ENCODE peak calls at places on chromosomes 12 and 14, in ten cellular contexts. G is stimulated activated CD4-positive, alpha-beta T cell treated with anti-CD3 and anti-CD28 coated beads, Interleukin-4, amount 100 ng/mL, for 48 hours; Z is iris pigment epithelial cell; I is psoas muscle; U is activated CD4-positive, alpha-beta T cell treated with anti-CD3 and anti-CD28 coated beads, Interleukin-2, amount 50 U/mL, for 24 hours; C is fibroblast of pulmonary artery; O is stimulated activated CD8-positive, alpha-beta memory T cell treated with anti-CD3 and anti-CD28 coated beads, Interleukin-15, amount 100 ng/mL, for 24 hours; F is NCI-H460; L is NCI-H1105; A is NCI-H446 treated with DMSO at 0.1 percent for 48 hours. E is an unnamed sample.

GRCh38 chr14:76917158-76917596 is 91.0 kb downstream of the LRRC74A start:
- DNase-seq in Z (peak; percentile 71), U (no peak), G (no peak), L (peak; percentile 29), A (peak; percentile 35), I (peak; percentile 51), C (peak; percentile 86), F (peak; percentile 78), O (no peak), E (peak; percentile 81)

GRCh38 chr12:83256581-83256980 is 569.9 kb downstream of the TMTC2 start:
- DNase-seq in C (no peak), L (no peak), G (no peak), A (no peak), I (no peak), O (no peak), F (no peak), U (no peak), Z (no peak), E (no peak)

GRCh38 chr12:113471619-113472171 is at the start of gene LHX5:
- DNase-seq in L (peak; percentile 40), I (no peak), O (no peak), Z (no peak), C (no peak), A (no peak), F (no peak), U (no peak), G (no peak), E (no peak)

GRCh38 chr14:37172024-37172869 is at the start of gene SLC25A21:
- DNase-seq in C (peak; percentile 84), Z (peak; percentile 83), O (no peak), A (peak; percentile 80), I (peak; percentile 69), F (peak; percentile 73), G (no peak), L (peak; percentile 84), U (no peak), E (peak; percentile 81)

GRCh38 chr14:70855486-70855885 is 46.2 kb upstream of the MAP3K9 start:
- DNase-seq in A (no peak), U (no peak), L (no peak), Z (no peak), F (no peak), G (no peak), C (no peak), O (no peak), I (no peak), E (no peak)

GRCh38 chr14:105045710-105046326 is 19.4 kb downstream of the GPR132 start:
- DNase-seq in I (peak; percentile 91), O (peak; percentile 95), L (peak; percentile 82), Z (peak; percentile 60), A (peak; percentile 37), C (peak; percentile 83), U (peak; percentile 91), F (peak; percentile 84), G (peak; percentile 88), E (peak; percentile 82)

GRCh38 chr12:50257226-50258166 is 25.8 kb downstream of the LIMA1 start:
- DNase-seq in I (no peak), C (peak; percentile 66), Z (peak; percentile 60), L (no peak), G (no peak), U (no peak), F (peak; percentile 35), O (no peak), A (no peak), E (peak; percentile 70)

GRCh38 chr12:113467514-113468364 is 3.9 kb downstream of the LHX5 start:
- DNase-seq in F (no peak), C (no peak), G (no peak), O (no peak), Z (no peak), I (no peak), U (no peak), L (no peak), A (no peak), E (no peak)

GRCh38 chr14:44895716-44896115 is 66.0 kb downstream of the KLHL28 start:
- DNase-seq in O (no peak), I (no peak), G (no peak), U (no peak), F (no peak), Z (peak; percentile 88), L (no peak), A (no peak), C (peak; percentile 52), E (peak; percentile 82)

GRCh38 chr12:56151672-56152131 is 685 bp upstream of the MYL6B start:
- DNase-seq in O (peak; percentile 35), F (peak; percentile 49), I (peak; percentile 53), G (peak; percentile 67), Z (no peak), C (no peak), A (no peak), U (peak; percentile 57), L (no peak), E (peak; percentile 38)

GRCh38 chr12:78885466-78885865 is 20.9 kb downstream of the SYT1 start:
- DNase-seq in F (no peak), O (no peak), I (no peak), G (no peak), C (no peak), U (no peak), A (no peak), L (no peak), Z (no peak), E (no peak)

GRCh38 chr14:75234173-75234855 is 44.3 kb upstream of the FOS start:
- DNase-seq in G (no peak), Z (peak; percentile 97), L (no peak), F (no peak), U (no peak), C (peak; percentile 91), I (peak; percentile 37), A (no peak), O (no peak), E (peak; percentile 95)

GRCh38 chr12:54419088-54419887 is at the start of gene ITGA5:
- DNase-seq in U (no peak), O (no peak), Z (peak; percentile 71), L (no peak), A (no peak), G (no peak), I (peak; percentile 85), C (peak; percentile 75), F (peak; percentile 59), E (no peak)

GRCh38 chr12:64733857-64734256 is 25.3 kb downstream of the GNS start:
- DNase-seq in U (no peak), A (peak; percentile 35), Z (no peak), F (peak; percentile 81), C (no peak), O (no peak), I (peak; percentile 29), L (peak; percentile 86), G (no peak), E (no peak)

GRCh38 chr14:37253905-37254304 is 56.2 kb downstream of the MIPOL1 start:
- DNase-seq in U (no peak), C (peak; percentile 83), O (no peak), F (no peak), I (no peak), Z (peak; percentile 83), L (peak; percentile 22), A (peak; percentile 14), G (no peak), E (peak; percentile 85)

GRCh38 chr12:2431810-2432209 is 363.0 kb upstream of the FKBP4 start:
- DNase-seq in L (no peak), G (no peak), F (no peak), Z (peak; percentile 1), A (no peak), I (no peak), C (no peak), O (no peak), U (no peak), E (no peak)

GRCh38 chr12:5964913-5965900 is 20.1 kb upstream of the ANO2 start:
- DNase-seq in G (no peak), I (no peak), F (no peak), C (no peak), A (no peak), O (no peak), L (no peak), Z (no peak), U (no peak), E (peak; percentile 42)

GRCh38 chr14:31927348-31927826 is 149.7 kb upstream of the ARHGAP5 start:
- DNase-seq in O (no peak), Z (peak; percentile 99), F (peak; percentile 65), U (no peak), A (no peak), I (no peak), G (peak; percentile 13), C (peak; percentile 89), L (no peak), E (peak; percentile 99)

GRCh38 chr14:22892488-22892887 is 9.5 kb downstream of the REM2 start:
- DNase-seq in U (no peak), C (no peak), G (no peak), A (no peak), F (no peak), I (no peak), Z (no peak), L (no peak), O (no peak), E (no peak)

GRCh38 chr12:56282581-56282980 is 15.8 kb downstream of the COQ10A start:
- DNase-seq in Z (no peak), U (no peak), F (no peak), C (no peak), I (no peak), L (no peak), A (no peak), O (no peak), G (no peak), E (no peak)